ENCODE peak calls at places on chromosomes 11 and 22, in eight cellular contexts. I is amygdala; U is stimulated activated CD4-positive, alpha-beta T cell treated with anti-CD3 and anti-CD28 coated beads, Interleukin-2, amount 100 ng/mL, for 24 hours; M is NCI-H82; V is iris pigment epithelial cell; R is LoVo; W is activated B cell treated with CpG ODN at 0.5 μM for 24 hours; G is mucosa of descending colon. B is an unnamed sample.

GRCh38 chr11:6523253-6523652 is 26.2 kb downstream of the DNHD1 start:
- DNase-seq in I (no peak), U (no peak), M (no peak), V (peak), R (peak), W (no peak), G (no peak), B (no peak)

GRCh38 chr11:69691449-69691848 is 12.4 kb downstream of the FGF19 start:
- DNase-seq in I (no peak), U (no peak), M (no peak), V (no peak), R (peak), W (no peak), G (no peak), B (no peak)

GRCh38 chr11:69841859-69842698 is 22.9 kb upstream of the FGF3 start:
- DNase-seq in I (no peak), U (peak), M (no peak), V (peak), R (no peak), W (no peak), G (no peak), B (no peak)

GRCh38 chr11:78419327-78419726 is 1.7 kb upstream of the GAB2 start:
- DNase-seq in I (no peak), U (no peak), M (peak), V (peak), R (no peak), W (no peak), G (no peak), B (peak)

GRCh38 chr11:78605296-78605695 is 30.6 kb upstream of the NARS2 start:
- DNase-seq in I (no peak), U (no peak), M (no peak), V (peak), R (no peak), W (no peak), G (no peak), B (no peak)

GRCh38 chr22:45462034-45462655 is 40.5 kb upstream of the FBLN1 start:
- DNase-seq in I (no peak), U (no peak), M (peak), V (no peak), R (no peak), W (no peak), G (no peak), B (no peak)

GRCh38 chr22:29351891-29352290 is 36.4 kb upstream of the RASL10A start:
- DNase-seq in I (no peak), U (no peak), M (no peak), V (no peak), R (no peak), W (no peak), G (no peak), B (no peak)

GRCh38 chr11:110317516-110317932 is 21.1 kb upstream of the RDX start:
- DNase-seq in I (no peak), U (no peak), M (no peak), V (peak), R (peak), W (no peak), G (no peak), B (no peak)

GRCh38 chr11:2529173-2529572 is 84.4 kb downstream of the KCNQ1 start:
- DNase-seq in I (no peak), U (no peak), M (no peak), V (no peak), R (no peak), W (no peak), G (peak), B (no peak)

GRCh38 chr11:47916361-47916841 is 64.0 kb upstream of the PTPRJ start:
- DNase-seq in I (no peak), U (no peak), M (no peak), V (no peak), R (no peak), W (no peak), G (no peak), B (peak)

GRCh38 chr22:22400964-22401363 is 107.6 kb downstream of the ZNF280B start:
- DNase-seq in I (no peak), U (no peak), M (no peak), V (no peak), R (no peak), W (no peak), G (no peak), B (no peak)

GRCh38 chr11:118998388-118998717 is 415 bp downstream of the CENATAC start:
- DNase-seq in I (no peak), U (no peak), M (no peak), V (no peak), R (no peak), W (no peak), G (no peak), B (no peak)

GRCh38 chr11:5865826-5866225 is 8.3 kb upstream of the OR52E8 start:
- DNase-seq in I (no peak), U (no peak), M (no peak), V (no peak), R (no peak), W (no peak), G (no peak), B (no peak)

GRCh38 chr11:66902486-66903177 is 45.8 kb downstream of the LRFN4 start:
- DNase-seq in I (no peak), U (no peak), M (no peak), V (no peak), R (no peak), W (no peak), G (no peak), B (no peak)

GRCh38 chr11:20453657-20454316 is 66.3 kb downstream of the PRMT3 start:
- DNase-seq in I (no peak), U (no peak), M (no peak), V (no peak), R (no peak), W (no peak), G (no peak), B (no peak)

GRCh38 chr11:46461461-46461927 is 69.9 kb upstream of the CHRM4 start:
- DNase-seq in I (no peak), U (no peak), M (peak), V (peak), R (no peak), W (no peak), G (no peak), B (no peak)

GRCh38 chr22:36689583-36689982 is 14.0 kb downstream of the CACNG2 start:
- DNase-seq in I (no peak), U (no peak), M (no peak), V (no peak), R (no peak), W (no peak), G (no peak), B (no peak)

GRCh38 chr11:96134622-96135021 is 208.4 kb downstream of the MAML2 start:
- DNase-seq in I (no peak), U (no peak), M (no peak), V (peak), R (peak), W (no peak), G (no peak), B (no peak)

GRCh38 chr11:65947133-65947532 is 1.9 kb downstream of the TSGA10IP start:
- DNase-seq in I (no peak), U (no peak), M (no peak), V (no peak), R (no peak), W (no peak), G (no peak), B (no peak)

GRCh38 chr11:22832315-22833041 is 2.9 kb upstream of the SVIP start:
- DNase-seq in I (no peak), U (no peak), M (no peak), V (peak), R (no peak), W (no peak), G (no peak), B (no peak)

GRCh38 chr22:44355688-44356070 is 42.9 kb upstream of the SHISAL1 start:
- DNase-seq in I (no peak), U (no peak), M (no peak), V (no peak), R (no peak), W (no peak), G (no peak), B (no peak)

GRCh38 chr11:62004473-62004872 is 37.0 kb upstream of the FTH1 start:
- DNase-seq in I (no peak), U (no peak), M (no peak), V (peak), R (no peak), W (no peak), G (peak), B (no peak)

GRCh38 chr11:19368726-19369364 is 128.1 kb upstream of the E2F8 start:
- DNase-seq in I (no peak), U (no peak), M (no peak), V (peak), R (no peak), W (no peak), G (no peak), B (no peak)

GRCh38 chr11:64048042-64048854 is 12.5 kb downstream of the FLRT1 start:
- DNase-seq in I (peak), U (no peak), M (no peak), V (no peak), R (no peak), W (no peak), G (no peak), B (no peak)

GRCh38 chr22:26906464-26906863 is 249.1 kb downstream of the MIAT start:
- DNase-seq in I (no peak), U (no peak), M (no peak), V (no peak), R (no peak), W (no peak), G (no peak), B (no peak)

GRCh38 chr11:212150-213100 is 4.9 kb downstream of the RIC8A start:
- DNase-seq in I (no peak), U (no peak), M (no peak), V (no peak), R (no peak), W (no peak), G (peak), B (no peak)

GRCh38 chr11:103091024-103091423 is 936 bp downstream of the DCUN1D5 start:
- DNase-seq in I (no peak), U (no peak), M (no peak), V (no peak), R (peak), W (no peak), G (no peak), B (no peak)

B was measured in stomach.